ENCODE peak calls at places on chromosomes 1 and 21, in nine cellular contexts. E is CD4-positive, alpha-beta T cell; Y is GM10248; R is A549; L is ascending aorta; S is ovary; K is PC-9; J is AG09319; I is progenitor cell of endocrine pancreas. C is an unnamed sample.

GRCh38 chr1:3456964-3457909 is 2.8 kb downstream of the ARHGEF16 start:
- DNase-seq in L (no peak), E (no peak), R (no peak), I (no peak), S (no peak), K (no peak), J (no peak), Y (no peak), C (no peak)

GRCh38 chr1:93394514-93394913 is 48.8 kb downstream of the DR1 start:
- DNase-seq in I (no peak), Y (no peak), L (no peak), R (no peak), E (no peak), K (peak), S (no peak), J (no peak), C (no peak)

GRCh38 chr21:44881586-44881939 is 8.1 kb upstream of the PTTG1IP start:
- DNase-seq in J (no peak), R (no peak), E (no peak), I (no peak), K (peak), S (no peak), L (no peak), Y (no peak), C (no peak)

GRCh38 chr1:85225624-85226380 is 25.0 kb upstream of the SYDE2 start:
- DNase-seq in I (no peak), R (no peak), K (no peak), Y (no peak), S (no peak), E (no peak), J (no peak), L (no peak), C (no peak)

GRCh38 chr1:152411144-152411543 is 2.9 kb downstream of the CRNN start:
- DNase-seq in R (no peak), E (no peak), I (no peak), L (no peak), Y (no peak), K (no peak), J (no peak), S (no peak), C (no peak)

GRCh38 chr1:15507278-15507677 is 16.7 kb downstream of the CASP9 start:
- DNase-seq in S (no peak), R (no peak), J (no peak), K (no peak), Y (no peak), E (no peak), I (no peak), L (no peak), C (no peak)

GRCh38 chr1:224333309-224333926 is 3.4 kb upstream of the NVL start:
- DNase-seq in I (no peak), R (peak), E (no peak), L (no peak), J (no peak), S (no peak), K (peak), Y (peak), C (no peak)

GRCh38 chr1:199273837-199274379 is 635.1 kb downstream of the PTPRC start:
- DNase-seq in E (no peak), I (no peak), Y (no peak), L (no peak), K (peak), R (no peak), J (no peak), S (no peak), C (no peak)

GRCh38 chr1:48572632-48573258 is 100.7 kb upstream of the SPATA6 start:
- DNase-seq in I (peak), Y (peak), R (peak), E (no peak), K (no peak), S (peak), J (no peak), L (no peak), C (no peak)

GRCh38 chr1:22078133-22078532 is 25.6 kb downstream of the CDC42 start:
- DNase-seq in K (no peak), S (no peak), R (no peak), Y (no peak), J (no peak), I (no peak), E (no peak), L (no peak), C (no peak)

GRCh38 chr1:193592325-193592724 is 405.9 kb upstream of the B3GALT2 start:
- DNase-seq in K (no peak), S (no peak), J (no peak), Y (no peak), I (no peak), E (no peak), L (no peak), R (no peak), C (no peak)

GRCh38 chr21:45074048-45074817 is at the start of gene ADARB1:
- DNase-seq in L (no peak), I (peak), J (no peak), R (peak), K (peak), Y (peak), E (peak), S (peak), C (peak)

GRCh38 chr1:44276901-44277300 is 63.6 kb downstream of the DMAP1 start:
- DNase-seq in K (no peak), I (no peak), J (no peak), E (no peak), R (no peak), S (no peak), Y (no peak), L (no peak), C (no peak)

GRCh38 chr1:217048104-217048707 is 325.0 kb upstream of the ESRRG start:
- DNase-seq in E (no peak), J (no peak), L (no peak), R (peak), S (no peak), I (no peak), Y (peak), K (no peak), C (no peak)

GRCh38 chr1:1058088-1058905 is 15.8 kb downstream of the RNF223 start:
- DNase-seq in R (no peak), S (no peak), E (no peak), J (no peak), I (no peak), K (no peak), L (no peak), Y (no peak), C (no peak)

GRCh38 chr1:228004331-228004871 is 2.4 kb upstream of the WNT3A start:
- DNase-seq in S (no peak), E (peak), Y (peak), K (peak), L (no peak), R (peak), I (no peak), J (no peak), C (peak)

GRCh38 chr1:60874703-60875102 is 207.7 kb upstream of the NFIA start:
- DNase-seq in L (no peak), S (no peak), K (peak), Y (no peak), E (no peak), J (peak), R (peak), I (no peak), C (no peak)

GRCh38 chr1:59669752-59670312 is 144.9 kb upstream of the HOOK1 start:
- DNase-seq in E (no peak), R (no peak), L (no peak), S (peak), I (no peak), K (no peak), J (no peak), Y (no peak), C (no peak)

GRCh38 chr1:70146488-70146887 is 58.9 kb downstream of the LRRC40 start:
- DNase-seq in R (no peak), J (no peak), L (no peak), E (no peak), I (no peak), K (no peak), Y (no peak), S (no peak), C (no peak)

GRCh38 chr1:220950576-220950975 is 71.3 kb downstream of the HLX start:
- DNase-seq in J (no peak), K (no peak), L (no peak), I (no peak), S (no peak), Y (no peak), E (no peak), R (no peak), C (no peak)

GRCh38 chr1:222754386-222755139 is 17.6 kb downstream of the FAM177B start:
- DNase-seq in J (peak), K (no peak), E (no peak), I (no peak), S (no peak), Y (no peak), R (peak), L (peak), C (no peak)

GRCh38 chr1:162003061-162003824 is 20.4 kb downstream of the OLFML2B start:
- DNase-seq in R (no peak), J (peak), Y (no peak), I (no peak), E (no peak), K (no peak), S (no peak), L (no peak), C (no peak)

GRCh38 chr1:54579337-54579781 is 31.3 kb downstream of the ACOT11 start:
- DNase-seq in Y (no peak), J (no peak), E (no peak), R (no peak), K (no peak), I (no peak), L (no peak), S (no peak), C (no peak)

GRCh38 chr21:29436143-29436542 is 137.4 kb downstream of the BACH1 start:
- DNase-seq in R (no peak), E (peak), L (no peak), S (no peak), J (no peak), I (no peak), K (no peak), Y (no peak), C (no peak)

GRCh38 chr1:4931486-4931885 is 277.1 kb downstream of the AJAP1 start:
- DNase-seq in K (no peak), S (peak), J (no peak), Y (no peak), E (no peak), L (no peak), R (no peak), I (no peak), C (no peak)

GRCh38 chr1:60832372-60832771 is 250.0 kb upstream of the NFIA start:
- DNase-seq in S (no peak), Y (no peak), E (no peak), L (no peak), R (no peak), K (no peak), J (no peak), I (no peak), C (no peak)

GRCh38 chr1:34265396-34265795 is 88.7 kb downstream of the C1orf94 start:
- DNase-seq in K (no peak), Y (no peak), J (no peak), S (no peak), E (no peak), I (no peak), L (no peak), R (no peak), C (no peak)

GRCh38 chr1:158334601-158335292 is 3.4 kb upstream of the CD1B start:
- DNase-seq in J (no peak), R (no peak), K (no peak), L (no peak), E (no peak), Y (no peak), I (no peak), S (no peak), C (no peak)

GRCh38 chr1:18618546-18619466 is 11.8 kb upstream of the PAX7 start:
- DNase-seq in I (no peak), J (no peak), K (peak), L (no peak), E (no peak), Y (no peak), S (no peak), R (peak), C (no peak)

GRCh38 chr1:236045771-236046170 is 19.1 kb downstream of the NID1 start:
- DNase-seq in I (no peak), S (no peak), R (no peak), J (no peak), L (no peak), Y (no peak), K (no peak), E (no peak), C (no peak)
- TF ChIP-seq CTCF in I (no peak), S (no peak), R (no peak), J (no peak), L (no peak), Y (no peak), K (no peak), E (no peak), C (no peak)

DNA sequence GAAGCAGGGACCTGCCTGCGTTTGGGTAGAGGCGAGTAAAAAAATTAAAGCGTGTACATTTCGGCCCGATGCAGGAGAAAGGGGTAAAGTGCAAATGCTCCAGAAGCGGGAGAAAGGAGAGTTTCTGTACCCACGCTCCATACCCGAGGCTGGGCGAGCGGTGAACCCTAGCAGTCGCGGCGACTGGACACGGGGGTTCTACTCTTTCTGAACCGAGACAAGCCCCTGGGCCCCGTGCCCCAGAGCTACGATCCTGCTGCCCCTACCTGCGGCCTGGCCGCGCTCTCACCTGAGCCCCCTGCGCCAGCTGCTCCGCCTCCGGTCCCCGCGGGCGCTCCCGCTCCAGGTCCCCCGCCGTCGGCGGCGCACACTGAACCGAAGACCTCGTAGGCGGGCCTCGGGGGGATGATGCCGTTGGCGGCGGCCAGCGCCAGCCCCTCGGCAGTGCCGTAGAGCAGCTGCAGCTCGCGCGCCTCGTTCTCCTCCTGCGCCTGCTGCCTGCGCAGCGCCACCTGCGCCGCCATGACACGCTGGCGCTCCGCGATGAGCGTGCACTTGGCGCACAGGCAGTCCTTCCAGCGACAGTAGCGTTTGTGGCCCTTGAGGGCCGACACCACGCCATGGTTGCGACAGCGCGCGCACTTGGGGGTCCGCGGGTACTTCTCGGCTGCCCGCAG is 2.4 kb downstream of the DMRTA2 start:
- DNase-seq in E (no peak), Y (no peak), J (no peak), K (no peak), L (no peak), R (no peak), I (peak), S (no peak), C (no peak)
- TF ChIP-seq CTCF in E (no peak), Y (no peak), J (no peak), K (no peak), L (no peak), R (no peak), I (no peak), S (no peak), C (no peak)

GRCh38 chr1:232183802-232184201 is 446.1 kb downstream of the SIPA1L2 start:
- DNase-seq in S (no peak), Y (no peak), K (no peak), R (no peak), J (no peak), I (no peak), E (no peak), L (no peak), C (no peak)
- TF ChIP-seq CTCF in S (no peak), Y (no peak), K (no peak), R (no peak), J (no peak), I (no peak), E (no peak), L (no peak), C (no peak)

DNA sequence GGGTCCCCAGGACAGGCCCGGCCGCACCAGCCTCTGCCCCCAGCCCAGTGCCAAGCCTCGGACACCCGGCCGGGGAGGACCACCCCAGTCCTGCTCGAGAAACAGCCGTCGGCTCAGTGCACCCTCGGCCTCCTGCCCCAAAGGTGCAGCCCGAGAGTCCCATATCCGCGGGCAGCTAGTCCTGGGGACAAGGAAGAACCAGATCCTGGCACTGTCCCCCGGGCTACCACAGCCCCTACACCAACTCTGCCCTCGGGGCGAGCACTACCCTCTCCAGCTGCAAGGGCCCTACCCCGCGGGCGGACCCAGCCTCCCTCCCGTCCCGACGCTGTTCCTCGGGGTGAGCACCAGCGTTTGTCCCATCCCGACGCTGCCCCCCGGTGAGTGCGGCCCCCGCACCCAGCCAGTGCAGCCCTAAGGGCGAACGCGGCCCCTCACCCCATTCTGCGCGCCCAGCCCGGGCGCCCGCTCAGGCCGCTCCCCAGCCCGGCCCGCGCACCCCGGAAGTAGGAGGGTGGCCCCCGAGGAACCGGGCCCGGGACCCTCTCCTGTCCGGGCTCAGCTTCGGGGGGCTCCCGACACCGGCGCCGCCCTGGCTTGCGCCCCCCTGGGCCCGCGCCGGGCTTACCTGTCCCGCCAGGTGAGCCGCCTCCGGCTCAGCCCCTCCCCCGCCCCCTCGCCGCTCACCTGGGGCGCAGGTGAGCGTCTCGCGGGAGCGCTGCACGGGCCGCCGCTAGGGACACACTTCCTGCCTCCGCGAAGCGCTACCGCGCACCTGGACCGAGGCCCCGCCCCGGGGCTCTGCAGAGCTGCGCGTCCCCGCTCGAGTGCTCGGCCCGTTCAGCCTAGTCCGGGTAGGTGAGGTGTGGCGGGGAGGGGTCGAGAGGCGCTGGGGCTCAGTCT is at the start of gene KDF1:
- DNase-seq in S (no peak), K (peak), E (peak), R (no peak), Y (no peak), L (no peak), J (no peak), I (peak), C (no peak)
- TF ChIP-seq CTCF in S (no peak), K (no peak), E (peak), R (no peak), Y (no peak), L (no peak), J (no peak), I (peak), C (no peak)

GRCh38 chr1:205477759-205478247 is 22.0 kb upstream of the BLACAT1 start:
- DNase-seq in L (no peak), J (peak), S (peak), Y (no peak), K (peak), R (peak), I (no peak), E (no peak), C (no peak)

GRCh38 chr1:205483372-205483771 is 21.1 kb upstream of the CDK18 start:
- DNase-seq in S (no peak), E (no peak), R (no peak), J (no peak), L (no peak), Y (no peak), K (no peak), I (no peak), C (no peak)

GRCh38 chr1:205481629-205482071 is 22.8 kb upstream of the CDK18 start:
- DNase-seq in J (no peak), K (no peak), E (no peak), I (no peak), R (no peak), S (no peak), Y (no peak), L (no peak), C (peak)

GRCh38 chr1:205481279-205481617 is 23.2 kb upstream of the CDK18 start:
- DNase-seq in R (no peak), E (no peak), J (no peak), K (no peak), Y (no peak), L (no peak), I (no peak), S (no peak), C (peak)

DNA sequence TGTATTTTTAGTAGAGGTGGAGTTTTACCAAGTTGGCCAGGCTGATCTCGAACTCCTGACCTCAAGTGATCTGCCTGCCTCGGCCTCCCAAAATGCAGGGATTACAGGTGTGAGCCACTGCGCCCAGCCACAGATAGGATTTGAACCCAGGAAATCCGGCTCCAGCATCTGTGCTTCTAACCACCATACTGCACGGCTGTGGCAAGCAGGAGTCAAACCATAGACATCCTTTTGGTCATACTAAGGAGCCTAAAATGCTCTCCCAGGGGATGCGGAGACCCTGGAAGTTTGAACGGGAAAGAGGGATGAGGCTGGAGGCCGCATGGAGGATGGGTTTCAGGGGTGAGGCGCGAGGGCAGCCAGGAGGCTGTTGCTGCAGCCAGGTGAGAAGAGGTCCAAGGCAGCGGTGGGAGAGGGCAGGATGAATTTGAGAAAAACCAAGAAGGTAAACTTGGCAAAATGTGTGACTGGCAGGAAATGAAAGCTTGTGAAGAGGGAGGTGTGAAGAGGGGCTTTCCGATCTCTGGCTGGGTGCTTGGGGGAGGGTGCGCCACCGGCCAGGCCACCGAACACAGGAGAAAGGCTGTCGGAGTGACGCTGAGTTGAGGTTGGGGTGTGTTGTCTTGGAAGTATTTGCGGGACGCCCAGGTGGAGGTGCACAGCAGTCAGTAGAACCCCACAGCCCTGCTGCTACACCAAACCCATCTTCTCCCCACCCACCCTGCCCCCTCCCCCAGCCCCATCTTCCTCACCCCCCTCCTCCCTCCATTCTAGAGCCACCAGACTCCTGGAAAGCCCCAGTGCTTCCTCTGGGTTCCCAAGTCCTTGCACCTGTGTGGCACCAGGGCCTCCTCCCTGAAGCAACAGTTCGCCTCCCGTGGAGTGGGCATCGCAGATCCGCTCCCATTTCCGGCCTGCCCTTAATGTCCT is 23.9 kb upstream of the CDK18 start:
- DNase-seq in E (no peak), K (no peak), J (no peak), R (no peak), I (no peak), S (no peak), L (no peak), Y (peak), C (peak)
- TF ChIP-seq CTCF in E (no peak), K (no peak), J (no peak), R (no peak), I (no peak), S (no peak), L (no peak), Y (no peak), C (no peak)

GRCh38 chr1:201171063-201172036 is 17.1 kb upstream of the TMEM9 start:
- DNase-seq in Y (peak), L (no peak), K (no peak), J (no peak), R (peak), I (peak), E (peak), S (peak), C (peak)
- TF ChIP-seq CTCF in Y (peak), L (peak), K (peak), J (peak), R (peak), I (peak), E (peak), S (peak), C (no peak)

GRCh38 chr1:210328746-210329488 is at the start of gene HHAT:
- DNase-seq in K (peak), S (peak), Y (peak), R (peak), E (peak), L (peak), J (peak), I (peak), C (no peak)
- TF ChIP-seq CTCF in K (no peak), S (no peak), Y (no peak), R (no peak), E (no peak), L (no peak), J (peak), I (peak), C (no peak)

C was measured in natural killer cell.